ENCODE peak calls at places on chromosomes 12 and 14, in four cellular contexts. E, Z, S and O are unnamed samples.

GRCh38 chr14:33030406-33030805 is 91.7 kb downstream of the NPAS3 start:
- DNase-seq in Z (no peak), S (no peak), E (no peak), O (no peak)

GRCh38 chr12:67742461-67742860 is 93.9 kb downstream of the DYRK2 start:
- DNase-seq in S (no peak), E (peak; percentile 55), Z (no peak), O (no peak)

GRCh38 chr14:28061006-28061405 is 705.6 kb upstream of the FOXG1 start:
- DNase-seq in Z (no peak), E (no peak), S (no peak), O (no peak)

GRCh38 chr14:69553221-69553620 is 21.4 kb downstream of the CCDC177 start:
- DNase-seq in S (no peak), E (peak; percentile 75), Z (no peak), O (peak; percentile 4)

GRCh38 chr14:60753264-60754126 is 18.9 kb downstream of the MNAT1 start:
- DNase-seq in E (peak; percentile 40), S (peak; percentile 11), Z (no peak), O (no peak)

GRCh38 chr14:68663385-68664076 is 129.3 kb downstream of the ZFP36L1 start:
- DNase-seq in Z (no peak), S (no peak), E (peak; percentile 91), O (no peak)

GRCh38 chr14:51121096-51121495 is 26.2 kb upstream of the TRIM9 start:
- DNase-seq in S (no peak), Z (peak; percentile 56), E (no peak), O (no peak)

GRCh38 chr14:92704821-92705220 is 43.6 kb downstream of the LGMN start:
- DNase-seq in E (no peak), Z (no peak), S (no peak), O (no peak)

GRCh38 chr12:18160901-18161300 is 70.9 kb upstream of the RERGL start:
- DNase-seq in Z (no peak), S (no peak), E (no peak), O (no peak)

GRCh38 chr12:86233126-86233525 is 23.1 kb downstream of the MGAT4C start:
- DNase-seq in Z (peak; percentile 49), E (no peak), S (no peak), O (no peak)

GRCh38 chr12:76113800-76114757 is 29.6 kb upstream of the NAP1L1 start:
- DNase-seq in Z (no peak), S (peak; percentile 83), E (peak; percentile 18), O (peak; percentile 11)

GRCh38 chr14:34060747-34061050 is 109.8 kb upstream of the EGLN3 start:
- DNase-seq in S (no peak), Z (no peak), E (no peak), O (no peak)

GRCh38 chr14:96126339-96126770 is 78.3 kb upstream of the BDKRB2 start:
- DNase-seq in S (no peak), E (peak; percentile 33), Z (peak; percentile 50), O (no peak)

GRCh38 chr14:101215936-101216335 is 312.4 kb upstream of the RTL1 start:
- DNase-seq in S (no peak), Z (no peak), E (no peak), O (no peak)

GRCh38 chr12:117967043-117967442 is 1.7 kb downstream of the KSR2 start:
- DNase-seq in E (no peak), S (no peak), Z (no peak), O (no peak)

GRCh38 chr14:33347816-33348215 is 409.1 kb downstream of the NPAS3 start:
- DNase-seq in Z (no peak), S (no peak), E (no peak), O (no peak)

GRCh38 chr14:31128601-31129526 is 78.7 kb downstream of the HECTD1 start:
- DNase-seq in Z (no peak), S (no peak), E (no peak), O (no peak)

GRCh38 chr12:57581802-57582201 is 9.2 kb upstream of the PIP4K2C start:
- DNase-seq in S (no peak), Z (no peak), E (no peak), O (no peak)

GRCh38 chr12:103880299-103881142 is 39.5 kb upstream of the NT5DC3 start:
- DNase-seq in S (no peak), E (no peak), Z (peak; percentile 41), O (peak; percentile 76)

GRCh38 chr12:110100315-110100970 is 23.7 kb upstream of the IFT81 start:
- DNase-seq in E (peak; percentile 78), S (peak; percentile 61), Z (peak; percentile 85), O (peak; percentile 36)

GRCh38 chr14:101844219-101844618 is 82.7 kb downstream of the PPP2R5C start:
- DNase-seq in S (no peak), E (no peak), Z (no peak), O (no peak)

GRCh38 chr14:52029881-52030280 is 39.0 kb downstream of the NID2 start:
- DNase-seq in E (no peak), S (no peak), Z (peak; percentile 71), O (no peak)

GRCh38 chr12:100151769-100152168 is 9.1 kb upstream of the BLTP3B start:
- DNase-seq in E (no peak), Z (no peak), S (no peak), O (no peak)

GRCh38 chr14:99138999-99139865 is 132.8 kb downstream of the BCL11B start:
- DNase-seq in E (no peak), S (no peak), Z (no peak), O (no peak)

GRCh38 chr14:74841230-74842207 is 34.4 kb downstream of the PROX2 start:
- DNase-seq in S (no peak), Z (no peak), E (no peak), O (no peak)

GRCh38 chr12:15151141-15152091 is 69.8 kb downstream of the RERG start:
- DNase-seq in Z (peak; percentile 50), S (no peak), E (no peak), O (no peak)

GRCh38 chr12:40137252-40137651 is 31.4 kb upstream of the SLC2A13 start:
- DNase-seq in E (peak; percentile 6), S (no peak), Z (peak; percentile 13), O (peak; percentile 26)

GRCh38 chr12:106304001-106304421 is 1.5 kb downstream of the TCP11L2 start:
- DNase-seq in S (no peak), Z (no peak), E (no peak), O (no peak)

GRCh38 chr12:58500399-58500798 is 419.9 kb downstream of the LRIG3 start:
- DNase-seq in E (peak; percentile 61), Z (no peak), S (no peak), O (no peak)

GRCh38 chr12:15152864-15153263 is 68.4 kb downstream of the RERG start:
- DNase-seq in S (no peak), Z (peak; percentile 93), E (peak; percentile 30), O (no peak)

GRCh38 chr12:8449293-8449944 is 6.3 kb upstream of the CLEC6A start:
- DNase-seq in Z (peak; percentile 0), S (no peak), E (no peak), O (no peak)

GRCh38 chr12:13591488-13591887 is 389.9 kb downstream of the GRIN2B start:
- DNase-seq in E (no peak), Z (no peak), S (no peak), O (no peak)

GRCh38 chr12:85559534-85559933 is 276.7 kb downstream of the RASSF9 start:
- DNase-seq in S (no peak), Z (no peak), E (no peak), O (no peak)

GRCh38 chr12:106801830-106802561 is 27.5 kb downstream of the RIC8B start:
- DNase-seq in E (no peak), Z (no peak), S (no peak), O (no peak)

GRCh38 chr12:6372403-6373003 is 2.9 kb downstream of the SCNN1A start:
- DNase-seq in Z (peak; percentile 58), S (no peak), E (peak; percentile 69), O (peak; percentile 66)

GRCh38 chr12:94545937-94546771 is 86.5 kb upstream of the CEP83 start:
- DNase-seq in Z (peak; percentile 76), S (peak; percentile 60), E (peak; percentile 68), O (no peak)

GRCh38 chr14:64513271-64513670 is 8.7 kb downstream of the ZBTB1 start:
- DNase-seq in Z (no peak), E (no peak), S (no peak), O (no peak)

GRCh38 chr12:56410768-56411167 is 38.5 kb downstream of the TIMELESS start:
- DNase-seq in E (no peak), S (no peak), Z (no peak), O (no peak)

GRCh38 chr12:56411781-56412639 is 37.2 kb downstream of the TIMELESS start:
- DNase-seq in Z (peak; percentile 15), S (no peak), E (no peak), O (no peak)

GRCh38 chr12:56417739-56418138 is 31.5 kb downstream of the TIMELESS start:
- DNase-seq in E (no peak), S (no peak), Z (no peak), O (no peak)

GRCh38 chr12:56413392-56413791 is 35.8 kb downstream of the TIMELESS start:
- DNase-seq in E (no peak), S (no peak), Z (no peak), O (no peak)

DNA sequence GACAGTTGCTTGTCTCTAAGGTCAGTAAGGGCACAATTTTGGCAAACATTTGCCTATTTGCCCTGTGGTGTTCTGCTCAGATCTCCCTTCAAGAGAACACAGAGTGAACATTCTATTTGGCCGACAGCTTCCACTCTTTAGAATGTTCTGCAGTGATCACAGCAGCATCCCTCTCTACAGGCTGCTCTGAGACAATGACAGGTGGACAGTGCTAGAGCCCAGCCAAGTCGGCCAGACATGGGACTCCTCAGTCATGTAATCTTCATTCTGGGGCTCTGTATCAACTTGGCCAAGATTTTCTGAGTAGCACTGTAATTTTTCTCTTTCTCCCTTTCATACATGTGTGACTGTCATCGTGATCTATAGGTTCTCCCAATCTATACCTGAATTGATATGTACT is 34.8 kb downstream of the TIMELESS start:
- DNase-seq in Z (no peak), E (no peak), S (no peak), O (no peak)
- H3K9me1 ChIP-seq in Z (no peaks in the 10 kb centered on the region), E (no peaks in the 10 kb centered on the region), S (no peaks in the 10 kb centered on the region), O (no peaks in the 10 kb centered on the region)

DNA sequence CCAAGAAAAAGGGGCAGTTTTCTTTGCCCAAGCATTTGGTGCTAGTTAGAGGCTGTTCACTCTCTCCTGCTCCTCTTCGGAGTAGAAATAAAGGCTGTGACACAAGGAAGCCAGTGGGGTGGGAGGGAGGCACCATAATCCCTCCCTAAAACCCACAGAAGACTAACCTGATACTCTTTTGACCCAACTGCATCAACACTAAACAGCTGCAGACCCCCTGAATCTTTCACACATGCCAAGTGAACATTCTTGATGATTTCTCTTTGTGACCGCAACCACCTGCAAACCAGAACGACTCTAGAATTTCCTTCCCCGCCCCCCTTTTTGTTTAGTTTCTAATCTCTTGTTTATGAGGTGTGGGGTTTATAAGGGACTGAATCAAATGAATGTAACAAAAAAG is 175.8 kb upstream of the BCL2L14 start:
- DNase-seq in S (no peak), Z (no peak), E (no peak), O (no peak)
- H3K9me1 ChIP-seq in S (no peaks in the 10 kb centered on the region), Z (no peaks in the 10 kb centered on the region), E (peaks cover 10% of the 10 kb centered on the region), O (no peaks in the 10 kb centered on the region)

GRCh38 chr14:49923881-49924280 is 31.0 kb downstream of the ARF6 start:
- DNase-seq in Z (no peak), S (no peak), E (no peak), O (no peak)
- H3K9me1 ChIP-seq in Z (no peaks in the 10 kb centered on the region), S (no peaks in the 10 kb centered on the region), E (no peaks in the 10 kb centered on the region), O (no peaks in the 10 kb centered on the region)

GRCh38 chr12:87929346-87929745 is 99.9 kb downstream of the C12orf50 start:
- DNase-seq in S (no peak), E (no peak), Z (no peak), O (no peak)
- H3K9me1 ChIP-seq in S (no peaks in the 10 kb centered on the region), E (no peaks in the 10 kb centered on the region), Z (no peaks in the 10 kb centered on the region), O (no peaks in the 10 kb centered on the region)

GRCh38 chr14:23301969-23302289 is 730 bp downstream of the PPP1R3E start:
- DNase-seq in E (no peak), S (no peak), Z (no peak), O (no peak)
- H3K9me1 ChIP-seq in E (no peaks in the 10 kb centered on the region), S (no peaks in the 10 kb centered on the region), Z (no peaks in the 10 kb centered on the region), O (no peaks in the 10 kb centered on the region)